ENCODE peak calls at places on chromosomes 2 and 18, in nine cellular contexts. P is thoracic aorta, Q is cardiac fibroblast, M is K562, D is stomach, Y is astrocyte of the spinal cord, G is right cardiac atrium, N is body of pancreas, C is osteoblast. K is an unnamed sample.

GRCh38 chr2:89848114-89848513 is 1156.6 kb downstream of the RPIA start:
- DNase-seq in P (no peak), Q (no peak), M (no peak), D (no peak), Y (no peak), G (no peak), N (no peak), C (no peak), K (no peak)

GRCh38 chr18:3493501-3494244 is 43.7 kb downstream of the TGIF1 start:
- DNase-seq in P (no peak), Q (no peak), M (no peak), D (no peak), Y (no peak), G (no peak), N (no peak), C (no peak), K (no peak)

GRCh38 chr2:168552450-168552856 is 96.4 kb downstream of the CERS6 start:
- DNase-seq in P (no peak), Q (no peak), M (no peak), D (no peak), Y (no peak), G (no peak), N (no peak), C (no peak), K (no peak)

GRCh38 chr2:237026981-237027711 is 58.5 kb upstream of the COPS8 start:
- DNase-seq in P (no peak), Q (peak), M (peak), D (peak), Y (peak), G (peak), N (peak), C (peak), K (peak)

GRCh38 chr2:224442092-224442999 is 40.4 kb upstream of the FAM124B start:
- DNase-seq in P (no peak), Q (peak), M (no peak), D (no peak), Y (peak), G (peak), N (peak), C (peak), K (no peak)

GRCh38 chr2:150672311-150672710 is 184.8 kb upstream of the RND3 start:
- DNase-seq in P (no peak), Q (no peak), M (no peak), D (no peak), Y (no peak), G (no peak), N (no peak), C (no peak), K (no peak)

GRCh38 chr2:128526455-128526976 is 207.8 kb upstream of the HS6ST1 start:
- DNase-seq in P (no peak), Q (no peak), M (no peak), D (peak), Y (no peak), G (no peak), N (no peak), C (no peak), K (no peak)

GRCh38 chr2:238475571-238475970 is 48.8 kb downstream of the ASB1 start:
- DNase-seq in P (no peak), Q (no peak), M (no peak), D (no peak), Y (no peak), G (no peak), N (no peak), C (no peak), K (no peak)

GRCh38 chr2:208279236-208279635 is 13.2 kb downstream of the PIKFYVE start:
- DNase-seq in P (no peak), Q (no peak), M (no peak), D (no peak), Y (no peak), G (no peak), N (no peak), C (no peak), K (no peak)

GRCh38 chr18:54284967-54285785 is 15.9 kb downstream of the POLI start:
- DNase-seq in P (no peak), Q (peak), M (no peak), D (no peak), Y (peak), G (peak), N (no peak), C (peak), K (peak)

GRCh38 chr18:37122877-37123276 is 293.9 kb downstream of the KIAA1328 start:
- DNase-seq in P (no peak), Q (no peak), M (no peak), D (no peak), Y (peak), G (no peak), N (no peak), C (no peak), K (no peak)

GRCh38 chr18:41753826-41754225 is 201.2 kb upstream of the PIK3C3 start:
- DNase-seq in P (no peak), Q (no peak), M (no peak), D (no peak), Y (no peak), G (no peak), N (no peak), C (no peak), K (no peak)

GRCh38 chr2:215505044-215505786 is 69.3 kb upstream of the FN1 start:
- DNase-seq in P (no peak), Q (peak), M (peak), D (no peak), Y (peak), G (no peak), N (peak), C (peak), K (no peak)

GRCh38 chr2:200301953-200302628 is 4.4 kb upstream of the SPATS2L start:
- DNase-seq in P (no peak), Q (no peak), M (no peak), D (no peak), Y (no peak), G (no peak), N (no peak), C (peak), K (no peak)

GRCh38 chr2:225894240-225894980 is 494.9 kb downstream of the NYAP2 start:
- DNase-seq in P (no peak), Q (peak), M (no peak), D (no peak), Y (peak), G (no peak), N (no peak), C (peak), K (no peak)

GRCh38 chr2:105785095-105785847 is 40.6 kb downstream of the NCK2 start:
- DNase-seq in P (no peak), Q (no peak), M (no peak), D (peak), Y (no peak), G (no peak), N (no peak), C (no peak), K (no peak)

GRCh38 chr2:9660781-9661180 is 30.0 kb upstream of the YWHAQ start:
- DNase-seq in P (no peak), Q (no peak), M (no peak), D (no peak), Y (no peak), G (no peak), N (no peak), C (no peak), K (no peak)

GRCh38 chr18:56973487-56973886 is 173.4 kb upstream of the BOD1L2 start:
- DNase-seq in P (no peak), Q (peak), M (no peak), D (no peak), Y (no peak), G (no peak), N (no peak), C (peak), K (no peak)

GRCh38 chr2:904243-905024 is 46.2 kb upstream of the SNTG2 start:
- DNase-seq in P (no peak), Q (no peak), M (no peak), D (no peak), Y (no peak), G (no peak), N (no peak), C (no peak), K (no peak)

GRCh38 chr2:216492951-216493685 is 5.5 kb upstream of the RPL37A start:
- DNase-seq in P (no peak), Q (peak), M (no peak), D (no peak), Y (peak), G (no peak), N (no peak), C (peak), K (no peak)

GRCh38 chr2:68357608-68358337 is 7.3 kb upstream of the PLEK start:
- DNase-seq in P (no peak), Q (peak), M (peak), D (no peak), Y (peak), G (peak), N (peak), C (peak), K (no peak)
- H3K4me3 ChIP-seq in P (no peak), Q (no peak), M (no peak), D (no peak), Y (no peak), G (no peak), N (no peak), C (no peak), K (no peak)

DNA sequence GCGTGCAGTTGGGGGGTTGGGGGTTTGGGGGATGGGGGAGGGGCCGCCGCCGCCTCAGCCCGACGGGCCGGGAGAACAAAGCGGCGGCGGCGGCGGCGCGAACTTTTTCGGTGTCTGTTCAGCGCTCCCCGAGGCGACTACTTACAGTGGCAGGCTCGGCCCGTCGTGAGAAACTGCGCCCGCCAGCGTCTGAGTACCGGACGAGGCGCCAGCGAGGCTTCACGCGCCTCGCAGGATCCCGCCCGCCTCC is 172 bp downstream of the PRKD3 start:
- DNase-seq in P (peak), Q (peak), M (peak), D (no peak), Y (peak), G (peak), N (peak), C (no peak), K (no peak)
- H3K4me3 ChIP-seq in P (peak), Q (peak), M (peak), D (peak), Y (peak), G (peak), N (peak), C (peak), K (no peak)

GRCh38 chr2:95027369-95027720 is 1.8 kb downstream of the MAL start:
- DNase-seq in P (no peak), Q (no peak), M (no peak), D (no peak), Y (no peak), G (peak), N (no peak), C (peak), K (no peak)
- H3K4me3 ChIP-seq in P (no peak), Q (no peak), M (no peak), D (no peak), Y (no peak), G (no peak), N (no peak), C (no peak), K (peak)

DNA sequence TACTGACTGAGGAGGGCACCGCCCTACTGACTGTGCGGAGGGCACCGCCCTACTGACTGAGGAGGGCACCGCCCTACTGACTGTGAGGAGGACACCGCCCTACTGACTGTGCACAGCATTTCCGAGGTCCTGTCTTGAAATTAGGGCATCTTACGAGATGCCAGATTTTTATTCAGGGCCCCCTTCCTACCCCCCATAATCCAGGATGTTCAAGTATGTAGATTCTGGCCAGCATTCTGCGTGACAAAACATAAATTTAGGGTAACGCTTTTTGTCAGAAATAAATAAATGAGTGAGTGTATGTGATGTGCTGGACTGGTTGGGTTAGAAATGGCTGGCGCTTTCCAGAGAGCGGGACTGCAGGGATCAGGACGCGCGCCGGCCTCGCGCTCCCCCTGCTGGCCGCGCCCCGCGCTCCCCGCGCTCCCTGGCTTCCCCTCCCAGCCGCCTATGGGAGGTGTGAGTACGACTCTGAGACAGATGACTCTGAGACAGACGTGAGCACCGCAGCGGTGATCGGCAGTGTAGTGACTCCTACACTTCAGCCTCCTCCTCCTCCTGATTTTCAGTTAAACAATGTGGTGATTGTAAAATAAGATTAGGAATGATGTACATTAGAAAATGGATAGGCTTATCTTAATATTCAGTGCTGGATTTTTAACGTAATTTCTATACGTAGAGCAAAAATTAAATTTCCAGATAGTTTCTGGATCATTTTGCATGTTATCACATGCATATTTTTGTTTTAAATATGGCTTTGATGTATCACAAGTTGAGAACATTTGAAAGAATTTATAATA is 149.2 kb upstream of the NFATC1 start:
- DNase-seq in P (peak), Q (peak), M (peak), D (peak), Y (peak), G (peak), N (peak), C (peak), K (peak)
- H3K4me3 ChIP-seq in P (peak), Q (peak), M (no peak), D (no peak), Y (no peak), G (no peak), N (no peak), C (peak), K (peak)

DNA sequence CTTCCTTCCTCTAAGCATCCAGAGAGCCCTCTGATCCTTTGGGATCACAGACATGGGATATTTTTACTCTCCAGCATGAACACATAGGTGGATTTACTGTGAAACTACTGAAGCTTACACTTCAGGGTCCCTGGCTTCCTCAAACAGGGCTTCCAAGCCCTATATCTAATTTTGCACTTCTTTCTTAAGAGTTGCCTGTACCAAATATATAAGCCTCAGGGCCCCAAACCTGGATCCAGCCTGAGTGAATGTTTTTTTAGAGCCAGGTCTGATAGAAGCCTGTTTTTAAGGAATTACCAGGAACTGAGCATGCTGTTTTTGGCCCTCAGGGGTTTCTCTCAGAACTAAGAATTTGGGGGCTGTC is 13.2 kb upstream of the KCMF1 start:
- DNase-seq in P (no peak), Q (no peak), M (no peak), D (no peak), Y (no peak), G (no peak), N (no peak), C (peak), K (no peak)
- H3K4me3 ChIP-seq in P (no peak), Q (no peak), M (no peak), D (no peak), Y (no peak), G (no peak), N (no peak), C (no peak), K (no peak)

GRCh38 chr18:46152808-46153617 is 48.8 kb downstream of the HAUS1 start:
- DNase-seq in P (no peak), Q (no peak), M (peak), D (no peak), Y (no peak), G (no peak), N (no peak), C (no peak), K (no peak)
- H3K4me3 ChIP-seq in P (no peak), Q (no peak), M (no peak), D (no peak), Y (no peak), G (no peak), N (no peak), C (peak), K (no peak)

GRCh38 chr2:72207334-72207733 is 59.7 kb upstream of the CYP26B1 start:
- DNase-seq in P (no peak), Q (no peak), M (no peak), D (no peak), Y (no peak), G (no peak), N (no peak), C (no peak), K (no peak)

GRCh38 chr2:72205546-72205863 is 57.8 kb upstream of the CYP26B1 start:
- DNase-seq in P (no peak), Q (no peak), M (no peak), D (no peak), Y (no peak), G (no peak), N (no peak), C (no peak), K (no peak)

GRCh38 chr2:72208225-72208624 is 60.6 kb upstream of the CYP26B1 start:
- DNase-seq in P (no peak), Q (no peak), M (no peak), D (no peak), Y (no peak), G (no peak), N (no peak), C (no peak), K (no peak)

GRCh38 chr2:72204782-72205545 is 57.3 kb upstream of the CYP26B1 start:
- DNase-seq in P (no peak), Q (peak), M (no peak), D (no peak), Y (peak), G (no peak), N (no peak), C (no peak), K (no peak)

GRCh38 chr2:72204156-72204781 is 56.6 kb upstream of the CYP26B1 start:
- DNase-seq in P (no peak), Q (peak), M (no peak), D (no peak), Y (peak), G (peak), N (no peak), C (no peak), K (no peak)
- H3K4me3 ChIP-seq in P (no peak), Q (no peak), M (no peak), D (no peak), Y (no peak), G (no peak), N (no peak), C (no peak), K (no peak)

GRCh38 chr2:43228341-43228751 is 1.9 kb upstream of the ZFP36L2 start:
- DNase-seq in P (no peak), Q (peak), M (no peak), D (no peak), Y (no peak), G (peak), N (peak), C (peak), K (no peak)
- H3K4me3 ChIP-seq in P (peak), Q (no peak), M (no peak), D (peak), Y (no peak), G (no peak), N (no peak), C (no peak), K (peak)

GRCh38 chr18:50193796-50194622 is 938 bp downstream of the MYO5B start:
- DNase-seq in P (no peak), Q (no peak), M (no peak), D (peak), Y (no peak), G (peak), N (peak), C (no peak), K (no peak)
- H3K4me3 ChIP-seq in P (peak), Q (no peak), M (no peak), D (peak), Y (no peak), G (peak), N (peak), C (no peak), K (no peak)

GRCh38 chr2:173656086-173656485 is 301.4 kb downstream of the CDCA7 start:
- DNase-seq in P (no peak), Q (peak), M (no peak), D (no peak), Y (no peak), G (no peak), N (no peak), C (no peak), K (no peak)

GRCh38 chr2:173654896-173655265 is 300.2 kb downstream of the CDCA7 start:
- DNase-seq in P (no peak), Q (no peak), M (no peak), D (no peak), Y (no peak), G (no peak), N (no peak), C (no peak), K (no peak)

GRCh38 chr2:173653427-173653795 is 298.7 kb downstream of the CDCA7 start:
- DNase-seq in P (no peak), Q (no peak), M (no peak), D (no peak), Y (no peak), G (no peak), N (no peak), C (no peak), K (no peak)

GRCh38 chr2:173652731-173653426 is 298.2 kb downstream of the CDCA7 start:
- DNase-seq in P (no peak), Q (peak), M (no peak), D (peak), Y (peak), G (no peak), N (peak), C (peak), K (no peak)

DNA sequence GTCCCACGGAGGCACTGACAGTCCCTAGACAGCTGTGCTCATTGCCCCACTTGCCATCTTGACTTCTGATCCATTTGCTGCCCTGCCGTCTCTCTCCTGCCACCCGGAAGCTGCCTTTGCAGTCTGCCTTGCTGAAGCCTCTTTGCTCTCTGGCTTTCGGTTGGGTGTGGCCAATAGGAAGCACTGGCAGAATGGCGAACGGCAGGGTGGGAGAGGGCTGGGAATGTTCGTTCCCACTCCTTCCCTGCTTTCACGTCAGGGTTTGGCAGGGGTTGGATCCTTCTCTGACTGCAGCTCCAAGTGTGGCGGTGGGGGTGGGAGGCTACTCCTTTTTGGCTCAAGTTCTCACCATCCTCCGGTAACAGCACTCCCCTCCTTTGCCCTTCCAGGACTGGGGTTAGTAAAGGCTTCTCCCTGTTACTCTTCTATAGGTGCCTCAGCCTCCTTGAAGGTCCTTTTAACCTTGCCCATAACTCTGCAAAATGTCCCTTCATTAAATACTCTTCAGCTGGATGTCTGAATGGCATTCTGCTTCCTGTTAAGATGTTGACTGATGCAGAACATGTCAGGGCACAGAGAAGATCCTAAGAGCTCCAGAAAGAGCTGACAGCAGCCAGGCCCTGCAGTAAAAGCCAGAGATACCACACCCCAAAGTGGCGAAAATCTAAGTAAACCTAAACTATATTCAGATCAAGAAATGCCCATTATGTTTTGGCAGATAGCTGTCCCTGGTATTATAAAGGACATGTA is 299.6 kb downstream of the CDCA7 start:
- DNase-seq in P (no peak), Q (peak), M (no peak), D (no peak), Y (no peak), G (no peak), N (no peak), C (no peak), K (no peak)
- H3K4me3 ChIP-seq in P (no peak), Q (no peak), M (no peak), D (no peak), Y (no peak), G (no peak), N (no peak), C (no peak), K (no peak)

K was measured in CD8-positive, alpha-beta memory T cell.